ENCODE peak calls at places on chromosomes 11 and 22, in eight cellular contexts. One of them, this sample, is unnamed. For H3K27me3, the result is how much of the 10 kb centered on the place peaks cover.

GRCh38 chr11:45932217-45932616 is 9.8 kb downstream of the LARGE2 start:
- DNase-seq in breast epithelium: no peak
- DNase-seq in mammary epithelial cell: no peak
- DNase-seq in colonic mucosa: no peak
- DNase-seq in brain microvascular endothelial cell: no peak
- DNase-seq in fibroblast of lung: no peak
- DNase-seq in ovary: no peak
- DNase-seq in stomach: no peak
- DNase-seq in this sample: no peak

GRCh38 chr11:8956860-8957259 is 7.4 kb downstream of the TMEM9B start:
- DNase-seq in breast epithelium: no peak
- DNase-seq in mammary epithelial cell: no peak
- DNase-seq in colonic mucosa: no peak
- DNase-seq in brain microvascular endothelial cell: no peak
- DNase-seq in fibroblast of lung: no peak
- DNase-seq in ovary: no peak
- DNase-seq in stomach: no peak
- DNase-seq in this sample: no peak

GRCh38 chr22:39478461-39478860 is 21.6 kb downstream of the MGAT3 start:
- DNase-seq in breast epithelium: no peak
- DNase-seq in mammary epithelial cell: peak
- DNase-seq in colonic mucosa: no peak
- DNase-seq in brain microvascular endothelial cell: no peak
- DNase-seq in fibroblast of lung: no peak
- DNase-seq in ovary: no peak
- DNase-seq in stomach: peak
- DNase-seq in this sample: no peak

GRCh38 chr11:106304274-106304673 is 226.8 kb downstream of the AASDHPPT start:
- DNase-seq in breast epithelium: no peak
- DNase-seq in mammary epithelial cell: peak
- DNase-seq in colonic mucosa: no peak
- DNase-seq in brain microvascular endothelial cell: peak
- DNase-seq in fibroblast of lung: peak
- DNase-seq in ovary: no peak
- DNase-seq in stomach: no peak
- DNase-seq in this sample: peak

GRCh38 chr11:59753650-59754493 is 1.3 kb upstream of the STX3 start:
- DNase-seq in breast epithelium: peak
- DNase-seq in mammary epithelial cell: peak
- DNase-seq in colonic mucosa: peak
- DNase-seq in brain microvascular endothelial cell: peak
- DNase-seq in fibroblast of lung: peak
- DNase-seq in ovary: peak
- DNase-seq in stomach: peak
- DNase-seq in this sample: peak

GRCh38 chr11:35523351-35523768 is 2.1 kb downstream of the PAMR1 start:
- DNase-seq in breast epithelium: no peak
- DNase-seq in mammary epithelial cell: no peak
- DNase-seq in colonic mucosa: no peak
- DNase-seq in brain microvascular endothelial cell: no peak
- DNase-seq in fibroblast of lung: peak
- DNase-seq in ovary: no peak
- DNase-seq in stomach: no peak
- DNase-seq in this sample: no peak

GRCh38 chr11:78197816-78198215 is 9.1 kb downstream of the USP35 start:
- DNase-seq in breast epithelium: no peak
- DNase-seq in mammary epithelial cell: no peak
- DNase-seq in colonic mucosa: no peak
- DNase-seq in brain microvascular endothelial cell: no peak
- DNase-seq in fibroblast of lung: no peak
- DNase-seq in ovary: no peak
- DNase-seq in stomach: no peak
- DNase-seq in this sample: no peak

GRCh38 chr11:124081496-124081895 is 33.8 kb upstream of the VWA5A start:
- DNase-seq in breast epithelium: no peak
- DNase-seq in mammary epithelial cell: no peak
- DNase-seq in colonic mucosa: no peak
- DNase-seq in brain microvascular endothelial cell: no peak
- DNase-seq in fibroblast of lung: no peak
- DNase-seq in ovary: no peak
- DNase-seq in stomach: no peak
- DNase-seq in this sample: peak

GRCh38 chr11:84828616-84829015 is 798.5 kb downstream of the DLG2 start:
- DNase-seq in breast epithelium: no peak
- DNase-seq in mammary epithelial cell: no peak
- DNase-seq in colonic mucosa: no peak
- DNase-seq in brain microvascular endothelial cell: no peak
- DNase-seq in fibroblast of lung: no peak
- DNase-seq in ovary: no peak
- DNase-seq in stomach: no peak
- DNase-seq in this sample: no peak

GRCh38 chr22:44664149-44664548 is 37.9 kb upstream of the PRR5 start:
- DNase-seq in breast epithelium: peak
- DNase-seq in mammary epithelial cell: no peak
- DNase-seq in colonic mucosa: peak
- DNase-seq in brain microvascular endothelial cell: peak
- DNase-seq in fibroblast of lung: peak
- DNase-seq in ovary: no peak
- DNase-seq in stomach: peak
- DNase-seq in this sample: no peak

GRCh38 chr11:19237813-19238212 is 2.9 kb downstream of the E2F8 start:
- DNase-seq in breast epithelium: no peak
- DNase-seq in mammary epithelial cell: no peak
- DNase-seq in colonic mucosa: peak
- DNase-seq in brain microvascular endothelial cell: no peak
- DNase-seq in fibroblast of lung: no peak
- DNase-seq in ovary: no peak
- DNase-seq in stomach: peak
- DNase-seq in this sample: no peak

GRCh38 chr11:63563201-63564055 is at the start of gene PLAAT2:
- DNase-seq in breast epithelium: peak
- DNase-seq in mammary epithelial cell: no peak
- DNase-seq in colonic mucosa: peak
- DNase-seq in brain microvascular endothelial cell: no peak
- DNase-seq in fibroblast of lung: no peak
- DNase-seq in ovary: no peak
- DNase-seq in stomach: no peak
- DNase-seq in this sample: no peak

GRCh38 chr11:27694992-27695391 is 5.3 kb downstream of the BDNF start:
- DNase-seq in breast epithelium: no peak
- DNase-seq in mammary epithelial cell: no peak
- DNase-seq in colonic mucosa: no peak
- DNase-seq in brain microvascular endothelial cell: no peak
- DNase-seq in fibroblast of lung: peak
- DNase-seq in ovary: no peak
- DNase-seq in stomach: no peak
- DNase-seq in this sample: peak

GRCh38 chr11:27697679-27698275 is 2.5 kb downstream of the BDNF start:
- DNase-seq in breast epithelium: no peak
- DNase-seq in mammary epithelial cell: no peak
- DNase-seq in colonic mucosa: no peak
- DNase-seq in brain microvascular endothelial cell: no peak
- DNase-seq in fibroblast of lung: no peak
- DNase-seq in ovary: no peak
- DNase-seq in stomach: no peak
- DNase-seq in this sample: no peak

GRCh38 chr11:27696961-27697360 is 3.3 kb downstream of the BDNF start:
- DNase-seq in breast epithelium: no peak
- DNase-seq in mammary epithelial cell: no peak
- DNase-seq in colonic mucosa: no peak
- DNase-seq in brain microvascular endothelial cell: no peak
- DNase-seq in fibroblast of lung: peak
- DNase-seq in ovary: no peak
- DNase-seq in stomach: no peak
- DNase-seq in this sample: peak

GRCh38 chr11:27693398-27693797 is 6.9 kb downstream of the BDNF start:
- DNase-seq in breast epithelium: no peak
- DNase-seq in mammary epithelial cell: no peak
- DNase-seq in colonic mucosa: no peak
- DNase-seq in brain microvascular endothelial cell: no peak
- DNase-seq in fibroblast of lung: no peak
- DNase-seq in ovary: no peak
- DNase-seq in stomach: no peak
- DNase-seq in this sample: no peak

DNA sequence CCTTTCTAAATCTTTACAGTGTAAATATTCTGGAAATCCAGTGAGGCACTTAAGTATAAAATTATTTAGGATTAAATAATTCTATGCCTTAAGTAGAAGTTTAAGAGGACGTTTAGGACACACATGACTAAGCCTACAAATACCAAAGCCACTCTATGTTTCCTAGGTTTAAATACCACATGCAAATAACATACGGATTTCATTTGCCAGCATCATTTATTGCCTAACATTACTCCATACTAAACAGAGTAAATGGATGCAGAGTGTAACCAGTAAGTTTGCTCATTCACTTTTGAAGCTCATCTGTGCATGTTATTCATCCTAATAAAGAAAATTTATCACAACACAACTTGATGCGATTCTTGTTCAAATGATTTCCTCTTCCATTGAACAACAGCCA is 4.1 kb downstream of the BDNF start:
- DNase-seq in breast epithelium: no peak
- DNase-seq in mammary epithelial cell: no peak
- DNase-seq in colonic mucosa: no peak
- DNase-seq in brain microvascular endothelial cell: no peak
- DNase-seq in fibroblast of lung: peak
- DNase-seq in ovary: no peak
- DNase-seq in stomach: no peak
- DNase-seq in this sample: no peak
- H3K27me3 ChIP-seq in breast epithelium: under half
- H3K27me3 ChIP-seq in mammary epithelial cell: under half
- H3K27me3 ChIP-seq in colonic mucosa: under half
- H3K27me3 ChIP-seq in brain microvascular endothelial cell: under half
- H3K27me3 ChIP-seq in fibroblast of lung: under half
- H3K27me3 ChIP-seq in ovary: under half
- H3K27me3 ChIP-seq in stomach: under half
- H3K27me3 ChIP-seq in this sample: under half

DNA sequence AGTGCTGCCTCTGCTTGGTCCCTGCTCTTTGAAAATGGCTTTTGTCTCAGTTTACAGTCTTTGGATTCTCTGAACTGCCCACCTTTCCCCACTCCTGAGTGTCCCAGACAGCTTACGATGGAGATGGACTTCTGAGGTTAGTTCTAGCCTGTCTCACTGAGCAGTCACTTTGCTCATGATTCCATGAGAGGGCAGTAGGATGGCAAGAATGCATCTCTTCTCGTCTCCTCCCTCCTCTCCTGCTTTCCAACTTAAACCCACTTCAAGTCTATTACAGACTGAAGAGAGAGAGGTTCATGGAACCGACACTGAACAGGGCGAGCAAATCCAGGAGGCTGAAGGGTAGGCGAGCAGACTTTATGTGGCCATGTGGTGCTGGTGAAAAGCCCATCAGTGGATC is 38.5 kb downstream of the CEP164 start:
- DNase-seq in breast epithelium: no peak
- DNase-seq in mammary epithelial cell: no peak
- DNase-seq in colonic mucosa: no peak
- DNase-seq in brain microvascular endothelial cell: no peak
- DNase-seq in fibroblast of lung: no peak
- DNase-seq in ovary: no peak
- DNase-seq in stomach: no peak
- DNase-seq in this sample: no peak
- TF ChIP-seq CTCF in breast epithelium: no peak
- TF ChIP-seq CTCF in mammary epithelial cell: no peak
- TF ChIP-seq CTCF in colonic mucosa: no peak
- TF ChIP-seq CTCF in brain microvascular endothelial cell: peak
- TF ChIP-seq CTCF in fibroblast of lung: no peak
- TF ChIP-seq CTCF in ovary: no peak
- TF ChIP-seq CTCF in stomach: no peak
- TF ChIP-seq CTCF in this sample: no peak

GRCh38 chr22:49948958-49949913 is 11.3 kb upstream of the PIM3 start:
- DNase-seq in breast epithelium: peak
- DNase-seq in mammary epithelial cell: peak
- DNase-seq in colonic mucosa: peak
- DNase-seq in brain microvascular endothelial cell: no peak
- DNase-seq in fibroblast of lung: no peak
- DNase-seq in ovary: no peak
- DNase-seq in stomach: peak
- DNase-seq in this sample: no peak
- H3K4me3 ChIP-seq in breast epithelium: peak
- H3K4me3 ChIP-seq in mammary epithelial cell: no peak
- H3K4me3 ChIP-seq in colonic mucosa: peak
- H3K4me3 ChIP-seq in brain microvascular endothelial cell: no peak
- H3K4me3 ChIP-seq in fibroblast of lung: no peak
- H3K4me3 ChIP-seq in ovary: no peak
- H3K4me3 ChIP-seq in stomach: peak
- H3K4me3 ChIP-seq in this sample: peak

GRCh38 chr11:120810251-120810650 is 213.7 kb upstream of the TBCEL start:
- DNase-seq in breast epithelium: no peak
- DNase-seq in mammary epithelial cell: no peak
- DNase-seq in colonic mucosa: no peak
- DNase-seq in brain microvascular endothelial cell: peak
- DNase-seq in fibroblast of lung: peak
- DNase-seq in ovary: no peak
- DNase-seq in stomach: no peak
- DNase-seq in this sample: no peak

GRCh38 chr11:120805960-120806555 is 217.8 kb upstream of the TBCEL start:
- DNase-seq in breast epithelium: no peak
- DNase-seq in mammary epithelial cell: no peak
- DNase-seq in colonic mucosa: no peak
- DNase-seq in brain microvascular endothelial cell: no peak
- DNase-seq in fibroblast of lung: no peak
- DNase-seq in ovary: no peak
- DNase-seq in stomach: no peak
- DNase-seq in this sample: no peak

GRCh38 chr11:120811199-120811598 is 212.7 kb upstream of the TBCEL start:
- DNase-seq in breast epithelium: no peak
- DNase-seq in mammary epithelial cell: no peak
- DNase-seq in colonic mucosa: no peak
- DNase-seq in brain microvascular endothelial cell: no peak
- DNase-seq in fibroblast of lung: no peak
- DNase-seq in ovary: no peak
- DNase-seq in stomach: no peak
- DNase-seq in this sample: no peak

GRCh38 chr11:120808616-120809050 is 215.3 kb upstream of the TBCEL start:
- DNase-seq in breast epithelium: no peak
- DNase-seq in mammary epithelial cell: no peak
- DNase-seq in colonic mucosa: no peak
- DNase-seq in brain microvascular endothelial cell: no peak
- DNase-seq in fibroblast of lung: no peak
- DNase-seq in ovary: no peak
- DNase-seq in stomach: no peak
- DNase-seq in this sample: no peak

DNA sequence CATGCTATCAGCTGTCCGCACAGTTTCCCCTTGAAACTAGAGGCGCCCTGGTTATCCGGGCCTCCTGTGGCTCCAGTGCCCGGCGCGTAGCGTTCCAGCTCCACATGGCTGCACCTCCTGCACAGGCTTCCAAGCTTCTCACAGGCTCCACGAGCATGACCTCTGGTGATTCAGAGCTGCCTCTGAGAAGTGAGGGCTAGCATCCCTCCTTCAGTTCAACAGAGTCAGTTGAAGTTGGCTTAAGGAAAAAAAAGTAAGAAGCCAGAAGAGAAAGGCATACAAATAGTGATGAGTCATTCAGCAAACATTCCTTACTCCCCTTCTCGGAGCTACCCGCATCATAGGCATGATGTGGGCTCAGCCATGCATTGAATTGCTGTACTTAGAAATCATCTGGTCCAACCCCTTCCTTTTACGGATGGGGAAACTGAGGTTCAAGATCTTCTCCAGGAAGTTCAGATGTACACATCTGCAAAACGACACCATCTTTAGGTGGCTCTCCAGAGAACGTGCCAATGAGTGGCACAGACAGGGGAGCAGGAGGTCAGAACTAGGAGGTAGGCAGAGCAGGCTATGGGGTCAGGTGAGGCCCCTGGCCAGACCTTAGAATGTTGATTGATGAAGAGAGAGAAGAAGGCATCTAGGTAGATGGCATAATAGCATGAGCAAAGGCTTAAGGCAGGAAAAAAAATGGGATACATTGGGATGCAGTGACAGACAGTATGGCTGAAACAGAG is 216.3 kb upstream of the TBCEL start:
- DNase-seq in breast epithelium: no peak
- DNase-seq in mammary epithelial cell: peak
- DNase-seq in colonic mucosa: no peak
- DNase-seq in brain microvascular endothelial cell: peak
- DNase-seq in fibroblast of lung: peak
- DNase-seq in ovary: no peak
- DNase-seq in stomach: no peak
- DNase-seq in this sample: peak
- H3K27me3 ChIP-seq in breast epithelium: under half
- H3K27me3 ChIP-seq in mammary epithelial cell: under half
- H3K27me3 ChIP-seq in colonic mucosa: under half
- H3K27me3 ChIP-seq in brain microvascular endothelial cell: under half
- H3K27me3 ChIP-seq in fibroblast of lung: under half
- H3K27me3 ChIP-seq in ovary: under half
- H3K27me3 ChIP-seq in stomach: under half
- H3K27me3 ChIP-seq in this sample: under half

This sample was measured in bronchial epithelial cell.